ENCODE peak calls at places on chromosomes 3 and 15, in four cellular contexts. F is H9; M is NCI-H2171 treated with DMSO at 0.1 percent for 48 hours; V is stimulated activated CD4-positive, alpha-beta T cell treated with anti-CD3 and anti-CD28 coated beads, Interleukin-12 subunit alpha, Interleukin-12 subunit beta, amount 100 ng/mL, for 24 hours. A is an unnamed sample.

GRCh38 chr15:36826948-36827347 is 247.5 kb downstream of the CDIN1 start:
- DNase-seq in F (no peak), M (no peak), V (no peak), A (peak; percentile 52)

GRCh38 chr15:51732661-51733060 is 4.8 kb downstream of the LYSMD2 start:
- DNase-seq in F (no peak), M (no peak), V (no peak), A (no peak)

GRCh38 chr3:141241248-141242034 is 9.8 kb downstream of the PXYLP1 start:
- DNase-seq in F (no peak), M (no peak), V (no peak), A (no peak)

GRCh38 chr15:53693729-53694533 is 65.5 kb downstream of the WDR72 start:
- DNase-seq in F (no peak), M (no peak), V (no peak), A (no peak)

GRCh38 chr3:127889976-127890650 is 24.9 kb upstream of the KBTBD12 start:
- DNase-seq in F (no peak), M (no peak), V (no peak), A (peak; percentile 10)

GRCh38 chr3:104279617-104280016 is 1087.1 kb upstream of the ALCAM start:
- DNase-seq in F (no peak), M (no peak), V (no peak), A (no peak)

GRCh38 chr15:57273366-57273765 is 102.9 kb upstream of the CGNL1 start:
- DNase-seq in F (no peak), M (peak; percentile 88), V (no peak), A (no peak)

GRCh38 chr15:89121414-89121813 is 33.2 kb downstream of the ABHD2 start:
- DNase-seq in F (no peak), M (peak; percentile 57), V (no peak), A (no peak)

GRCh38 chr3:99499235-99499798 is 139.1 kb upstream of the COL8A1 start:
- DNase-seq in F (no peak), M (peak; percentile 26), V (no peak), A (peak; percentile 44)

GRCh38 chr15:63611217-63611616 is 14.0 kb downstream of the FBXL22 start:
- DNase-seq in F (no peak), M (peak; percentile 87), V (no peak), A (no peak)

GRCh38 chr3:104629038-104629437 is 737.7 kb upstream of the ALCAM start:
- DNase-seq in F (no peak), M (no peak), V (no peak), A (no peak)

GRCh38 chr3:102156426-102156825 is 278.4 kb upstream of the ZPLD1 start:
- DNase-seq in F (no peak), M (no peak), V (no peak), A (no peak)

GRCh38 chr15:59158701-59159034 is 48.0 kb upstream of the LDHAL6B start:
- DNase-seq in F (no peak), M (peak; percentile 30), V (no peak), A (no peak)

GRCh38 chr3:151345854-151346253 is 16.5 kb upstream of the P2RY13 start:
- DNase-seq in F (no peak), M (no peak), V (no peak), A (no peak)

GRCh38 chr3:28376424-28376823 is 27.8 kb upstream of the AZI2 start:
- DNase-seq in F (no peak), M (no peak), V (no peak), A (no peak)